ENCODE peak calls at places on chromosomes 13 and 19, in five cellular contexts. B, N, H, S and E are unnamed samples.

GRCh38 chr13:78022164-78022877 is 103.7 kb upstream of the EDNRB start:
- DNase-seq in B (peak), N (peak), H (peak), S (peak), E (no peak)

GRCh38 chr13:29474991-29475390 is 120.5 kb downstream of the SLC7A1 start:
- DNase-seq in B (peak), N (peak), H (no peak), S (no peak), E (no peak)

GRCh38 chr19:3471954-3472655 is 8.2 kb downstream of the SMIM24 start:
- DNase-seq in B (no peak), N (no peak), H (no peak), S (peak), E (no peak)

GRCh38 chr19:2820112-2820702 is 539 bp downstream of the ZNF554 start:
- DNase-seq in B (no peak), N (no peak), H (no peak), S (no peak), E (peak)

GRCh38 chr19:20470345-20471119 is 95.0 kb downstream of the ZNF737 start:
- DNase-seq in B (no peak), N (no peak), H (no peak), S (no peak), E (peak)

GRCh38 chr19:47445937-47446402 is 25.7 kb downstream of the SLC8A2 start:
- DNase-seq in B (no peak), N (no peak), H (no peak), S (peak), E (peak)

GRCh38 chr19:38839816-38840582 is 8.4 kb upstream of the ECH1 start:
- DNase-seq in B (peak), N (no peak), H (peak), S (peak), E (no peak)

GRCh38 chr13:100129605-100130004 is 40.7 kb downstream of the PCCA start:
- DNase-seq in B (no peak), N (no peak), H (no peak), S (no peak), E (no peak)

GRCh38 chr13:56864451-56864850 is 276.3 kb upstream of the PRR20A start:
- DNase-seq in B (no peak), N (peak), H (no peak), S (no peak), E (no peak)

GRCh38 chr13:40379186-40379585 is 287.3 kb downstream of the FOXO1 start:
- DNase-seq in B (no peak), N (no peak), H (no peak), S (no peak), E (no peak)

GRCh38 chr19:46620716-46621115 is 4.2 kb downstream of the PTGIR start:
- DNase-seq in B (peak), N (peak), H (no peak), S (no peak), E (no peak)

GRCh38 chr13:79741006-79741405 is 260.1 kb downstream of the NDFIP2 start:
- DNase-seq in B (peak), N (peak), H (no peak), S (peak), E (peak)

GRCh38 chr13:35367586-35367985 is 108.9 kb downstream of the MAB21L1 start:
- DNase-seq in B (no peak), N (no peak), H (no peak), S (no peak), E (no peak)

GRCh38 chr13:29143864-29144263 is 323.7 kb downstream of the MTUS2 start:
- DNase-seq in B (no peak), N (no peak), H (no peak), S (no peak), E (no peak)

GRCh38 chr19:12494260-12494860 is 9.7 kb upstream of the ZNF709 start:
- DNase-seq in B (no peak), N (no peak), H (no peak), S (no peak), E (no peak)
- H3K4me3 ChIP-seq in B (no peak), N (peak), H (no peak), S (peak), E (no peak)

GRCh38 chr13:113740661-113741060 is 18.4 kb upstream of the TMEM255B start:
- DNase-seq in B (no peak), N (no peak), H (no peak), S (no peak), E (no peak)
- H3K4me3 ChIP-seq in B (no peak), N (no peak), H (no peak), S (no peak), E (no peak)

GRCh38 chr13:48070942-48071341 is 24.0 kb downstream of the MED4 start:
- DNase-seq in B (no peak), N (no peak), H (no peak), S (no peak), E (no peak)
- H3K4me3 ChIP-seq in B (no peak), N (no peak), H (no peak), S (no peak), E (no peak)

GRCh38 chr13:46385946-46386345 is 1.1 kb downstream of the RUBCNL start:
- DNase-seq in B (no peak), N (no peak), H (no peak), S (no peak), E (no peak)
- H3K4me3 ChIP-seq in B (no peak), N (no peak), H (no peak), S (peak), E (no peak)

GRCh38 chr19:10292789-10293636 is 3.3 kb downstream of the ICAM5 start:
- DNase-seq in B (no peak), N (no peak), H (no peak), S (no peak), E (no peak)

GRCh38 chr19:10294368-10294697 is 4.6 kb downstream of the ICAM5 start:
- DNase-seq in B (no peak), N (no peak), H (no peak), S (no peak), E (no peak)

GRCh38 chr19:10295847-10296591 is 6.3 kb downstream of the ICAM5 start:
- DNase-seq in B (no peak), N (no peak), H (no peak), S (no peak), E (no peak)

GRCh38 chr19:10293637-10294367 is 4.0 kb downstream of the ICAM5 start:
- DNase-seq in B (no peak), N (no peak), H (no peak), S (no peak), E (no peak)

GRCh38 chr19:10295305-10295846 is 5.6 kb downstream of the ICAM5 start:
- DNase-seq in B (no peak), N (no peak), H (no peak), S (no peak), E (no peak)
- H3K4me3 ChIP-seq in B (no peak), N (no peak), H (no peak), S (peak), E (no peak)

GRCh38 chr13:113483504-113484287 is 6.8 kb downstream of the DCUN1D2 start:
- DNase-seq in B (no peak), N (no peak), H (no peak), S (peak), E (no peak)
- H3K4me3 ChIP-seq in B (no peak), N (no peak), H (no peak), S (no peak), E (no peak)

GRCh38 chr19:5296021-5296420 is 44.6 kb downstream of the PTPRS start:
- DNase-seq in B (no peak), N (no peak), H (no peak), S (no peak), E (no peak)

GRCh38 chr19:5292843-5293606 is 47.6 kb downstream of the PTPRS start:
- DNase-seq in B (peak), N (peak), H (peak), S (peak), E (peak)

GRCh38 chr19:5296457-5297271 is 43.9 kb downstream of the PTPRS start:
- DNase-seq in B (no peak), N (no peak), H (no peak), S (no peak), E (no peak)

GRCh38 chr19:5293607-5294089 is 47.0 kb downstream of the PTPRS start:
- DNase-seq in B (peak), N (peak), H (no peak), S (peak), E (peak)

DNA sequence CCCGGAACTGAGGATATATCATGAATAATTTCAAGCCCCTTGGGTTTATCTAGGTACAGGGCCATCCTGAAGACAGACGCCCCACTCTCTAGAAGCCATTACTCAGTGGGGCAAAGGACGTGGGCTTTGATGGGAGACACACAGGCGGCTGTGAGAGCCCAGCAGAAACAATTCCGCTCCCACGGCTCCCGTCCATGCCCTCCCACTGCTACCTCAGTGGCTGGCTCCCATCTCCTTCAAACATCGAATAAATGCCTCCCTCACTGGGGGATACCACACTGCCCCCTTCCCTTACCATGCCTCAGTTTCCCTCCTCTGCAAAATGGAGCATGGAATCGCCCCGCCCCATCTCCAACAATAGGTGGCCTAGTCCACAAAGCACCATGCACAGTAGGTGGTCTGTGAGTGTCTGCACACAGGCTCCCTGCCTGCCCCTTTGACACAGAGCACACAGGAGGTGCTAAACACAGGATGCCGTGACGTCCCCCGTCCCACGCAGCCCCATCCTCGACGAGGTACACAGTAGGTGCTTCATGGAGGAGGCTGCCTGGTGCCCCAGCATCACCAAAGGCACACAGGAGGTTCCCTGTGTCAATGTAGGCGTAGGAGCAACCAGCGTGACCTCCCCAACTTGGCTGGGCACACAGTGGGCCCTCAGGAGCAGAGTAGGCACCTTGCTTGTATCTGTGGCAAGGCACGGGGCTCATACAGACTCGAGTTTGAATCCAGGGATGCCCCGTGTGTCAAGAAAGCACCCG is 46.0 kb downstream of the PTPRS start:
- DNase-seq in B (no peak), N (no peak), H (no peak), S (no peak), E (no peak)
- H3K4me3 ChIP-seq in B (no peak), N (peak), H (no peak), S (no peak), E (no peak)

DNA sequence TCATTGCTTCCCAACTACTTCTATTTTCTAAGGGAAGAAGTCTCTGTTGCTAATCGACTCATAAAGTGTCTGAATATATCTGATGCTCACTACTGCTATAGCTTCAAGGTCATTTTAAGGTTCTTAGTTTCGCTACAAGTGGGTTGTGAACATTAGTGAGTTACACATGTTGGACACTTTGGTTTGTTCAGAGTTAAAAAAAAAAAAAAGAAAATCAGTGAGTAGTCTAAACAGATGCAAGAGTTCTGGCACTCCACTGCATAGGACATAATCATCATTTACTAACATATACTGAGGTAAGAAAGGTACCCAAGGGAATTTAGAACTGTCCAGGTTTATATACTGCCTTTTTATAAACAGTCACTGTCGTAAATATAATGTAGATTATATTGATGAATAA is 108.8 kb downstream of the KLF12 start:
- DNase-seq in B (no peak), N (no peak), H (no peak), S (no peak), E (no peak)
- H3K4me3 ChIP-seq in B (no peak), N (no peak), H (no peak), S (no peak), E (no peak)

GRCh38 chr13:50170447-50171037 is 155.3 kb downstream of the KCNRG start:
- DNase-seq in B (peak), N (no peak), H (peak), S (no peak), E (no peak)

GRCh38 chr13:50171585-50172282 is 156.5 kb downstream of the KCNRG start:
- DNase-seq in B (peak), N (peak), H (no peak), S (no peak), E (no peak)

GRCh38 chr13:50168803-50169202 is 153.6 kb downstream of the KCNRG start:
- DNase-seq in B (no peak), N (no peak), H (no peak), S (no peak), E (no peak)

GRCh38 chr13:50167224-50167947 is 152.1 kb downstream of the KCNRG start:
- DNase-seq in B (no peak), N (no peak), H (no peak), S (no peak), E (no peak)

DNA sequence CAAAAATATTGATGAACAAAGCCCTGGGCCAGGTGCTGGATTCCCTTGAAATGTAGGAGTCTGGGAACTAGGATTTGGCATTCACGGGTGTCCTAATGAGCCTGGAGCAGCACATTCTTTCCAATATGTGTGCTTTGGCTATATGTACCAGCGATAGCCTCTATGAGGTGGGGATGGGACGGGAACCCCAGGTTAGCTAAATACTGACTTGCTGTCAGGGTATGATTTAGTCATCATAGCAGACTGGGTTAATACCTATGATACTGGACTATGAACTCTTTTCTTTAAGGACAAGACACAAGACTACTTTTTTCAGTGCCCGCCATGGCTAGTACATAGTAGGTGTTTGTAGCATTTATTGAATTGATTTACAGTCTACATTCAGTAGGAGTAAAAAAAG is 152.7 kb downstream of the KCNRG start:
- DNase-seq in B (no peak), N (no peak), H (no peak), S (no peak), E (no peak)
- H3K4me3 ChIP-seq in B (no peak), N (no peak), H (no peak), S (no peak), E (no peak)